ENCODE peak calls at places on chromosomes 3 and 15, in seven cellular contexts. I is HCT116; L is heart right ventricle; Q is ascending aorta; Z is neuronal stem cell; D is naive thymus-derived CD4-positive, alpha-beta T cell; B is heart left ventricle. Y is an unnamed sample. For H3K4me1 and H3K27me3, the result is how much of the 10 kb centered on the place peaks cover.

GRCh38 chr15:76196286-76196948 is 114.9 kb downstream of the ETFA start:
- DNase-seq in I (peak), Z (no peak), D (no peak), L (peak), B (peak), Q (no peak), Y (no peak)

GRCh38 chr3:4825572-4826236 is 153.5 kb upstream of the BHLHE40 start:
- DNase-seq in B (peak), I (no peak), Z (no peak), Q (no peak), D (no peak), L (peak), Y (no peak)

GRCh38 chr3:126476166-126476975 is 680 bp upstream of the ZXDC start:
- DNase-seq in I (peak), Q (peak), B (no peak), L (peak), Z (peak), D (no peak), Y (no peak)

GRCh38 chr3:65548848-65549625 is 489.7 kb downstream of the MAGI1 start:
- DNase-seq in B (peak), Q (peak), Z (peak), L (peak), I (no peak), D (no peak), Y (no peak)

GRCh38 chr15:96720656-96721055 is 390.2 kb downstream of the NR2F2 start:
- DNase-seq in Q (no peak), L (no peak), B (no peak), Z (no peak), D (no peak), I (no peak), Y (no peak)

GRCh38 chr3:53846134-53846850 is at the start of the genes CHDH and IL17RB:
- DNase-seq in I (peak), D (no peak), Q (peak), L (peak), Z (peak), B (peak), Y (no peak)

GRCh38 chr3:69830147-69830546 is 90.9 kb downstream of the MITF start:
- DNase-seq in Q (no peak), L (no peak), D (no peak), Z (no peak), I (no peak), B (no peak), Y (no peak)

GRCh38 chr3:187039100-187039722 is 100.1 kb downstream of the RPL39L start:
- DNase-seq in L (no peak), B (no peak), Q (no peak), D (peak), Z (no peak), I (no peak), Y (no peak)

GRCh38 chr3:126468028-126468891 is 7.4 kb downstream of the ZXDC start:
- DNase-seq in B (no peak), I (no peak), L (no peak), D (no peak), Q (no peak), Z (no peak), Y (no peak)

GRCh38 chr3:111547645-111548044 is 5.6 kb downstream of the CD96 start:
- DNase-seq in B (no peak), I (no peak), Z (no peak), Q (no peak), D (peak), L (no peak), Y (no peak)

GRCh38 chr15:65796610-65797012 is 4.5 kb upstream of the DENND4A start:
- DNase-seq in Z (no peak), B (no peak), Q (no peak), L (no peak), I (no peak), D (no peak), Y (no peak)

GRCh38 chr3:179347383-179348194 is at the start of gene MFN1:
- DNase-seq in Z (peak), D (peak), Q (peak), I (peak), B (peak), L (peak), Y (peak)

GRCh38 chr3:38541800-38542199 is 45.7 kb downstream of the EXOG start:
- DNase-seq in D (no peak), I (no peak), Z (no peak), B (peak), L (peak), Q (no peak), Y (no peak)

GRCh38 chr15:90227816-90228772 is 5.6 kb downstream of the CIB1 start:
- DNase-seq in Z (no peak), L (no peak), B (no peak), D (no peak), Q (no peak), I (no peak), Y (no peak)

GRCh38 chr15:98775498-98776230 is 127.3 kb downstream of the IGF1R start:
- DNase-seq in L (no peak), Z (no peak), D (no peak), I (no peak), Q (no peak), B (no peak), Y (no peak)

GRCh38 chr15:63553388-63553791 is 43.8 kb upstream of the FBXL22 start:
- DNase-seq in D (peak), Z (no peak), L (no peak), I (no peak), Q (no peak), B (no peak), Y (no peak)

GRCh38 chr15:68025860-68026424 is 28.2 kb upstream of the PIAS1 start:
- DNase-seq in Q (no peak), I (no peak), B (no peak), L (no peak), Z (no peak), D (no peak), Y (no peak)

GRCh38 chr3:171838218-171838720 is 4.9 kb upstream of the TMEM212 start:
- DNase-seq in Q (peak), Z (no peak), D (no peak), B (peak), I (no peak), L (peak), Y (no peak)

GRCh38 chr3:135034291-135034768 is 239.3 kb downstream of the EPHB1 start:
- DNase-seq in Q (peak), B (no peak), L (no peak), D (no peak), I (no peak), Z (no peak), Y (no peak)

GRCh38 chr3:46713898-46714552 is 3.6 kb downstream of the PRSS50 start:
- DNase-seq in D (no peak), Z (no peak), Q (peak), I (no peak), L (peak), B (no peak), Y (no peak)

GRCh38 chr3:173225351-173225750 is 84.3 kb upstream of the SPATA16 start:
- DNase-seq in L (no peak), D (no peak), I (no peak), Z (no peak), B (no peak), Q (no peak), Y (no peak)

GRCh38 chr15:43824302-43825246 is at the start of gene MFAP1:
- DNase-seq in I (peak), D (peak), L (peak), B (peak), Q (peak), Z (peak), Y (peak)
- H3K4me1 ChIP-seq in I (under half), D (under half), L (under half), B (half or more), Q (under half), Z (under half), Y (under half)

DNA sequence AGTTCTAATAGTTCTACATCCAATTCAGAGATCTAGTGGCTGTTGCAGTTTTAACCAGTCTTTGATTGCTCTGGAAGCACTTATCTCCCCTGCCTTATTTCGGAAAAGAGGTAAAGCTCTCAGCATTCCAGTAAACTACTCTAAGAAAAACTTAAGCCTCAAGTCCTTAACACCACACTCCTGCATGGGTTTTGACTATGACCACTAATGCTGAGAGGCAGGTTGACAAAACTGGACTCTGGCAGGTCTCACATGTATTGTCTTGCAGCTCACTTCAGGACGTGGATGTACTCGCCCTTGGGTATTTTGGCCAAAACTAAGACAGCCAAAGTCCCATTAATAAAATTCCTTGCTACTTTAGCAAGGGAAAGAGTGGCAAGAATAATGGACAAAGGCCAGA is 405.9 kb upstream of the GRM7 start:
- DNase-seq in Q (no peak), L (no peak), B (no peak), I (no peak), D (no peak), Z (no peak), Y (no peak)
- H3K27me3 ChIP-seq in Q (under half), L (under half), B (under half), I (under half), D (under half), Z (under half), Y (under half)

GRCh38 chr3:16174389-16174788 is at the start of gene GALNT15:
- DNase-seq in D (no peak), B (peak), L (peak), Z (no peak), Q (peak), I (no peak), Y (peak)
- H3K4me1 ChIP-seq in D (under half), B (under half), L (under half), Z (under half), Q (under half), I (under half), Y (under half)

GRCh38 chr3:193776626-193777025 is 183.6 kb downstream of the OPA1 start:
- DNase-seq in B (no peak), I (no peak), Z (no peak), L (no peak), D (no peak), Q (no peak), Y (no peak)

GRCh38 chr3:193774272-193774915 is 181.4 kb downstream of the OPA1 start:
- DNase-seq in I (no peak), L (no peak), B (no peak), Q (no peak), Z (no peak), D (no peak), Y (no peak)

GRCh38 chr3:193777524-193777923 is 184.5 kb downstream of the OPA1 start:
- DNase-seq in B (no peak), Q (no peak), I (no peak), Z (no peak), D (no peak), L (no peak), Y (no peak)

GRCh38 chr3:193774916-193775285 is 181.9 kb downstream of the OPA1 start:
- DNase-seq in Z (no peak), B (no peak), I (no peak), Q (no peak), L (no peak), D (no peak), Y (no peak)

GRCh38 chr3:193775421-193776077 is 182.5 kb downstream of the OPA1 start:
- DNase-seq in Q (no peak), D (no peak), L (no peak), B (no peak), Z (peak), I (no peak), Y (no peak)
- H3K27me3 ChIP-seq in Q (under half), D (under half), L (half or more), B (half or more), Z (under half), I (under half), Y (under half)

GRCh38 chr3:61466357-61466756 is 95.0 kb upstream of the PTPRG start:
- DNase-seq in Z (no peak), Q (no peak), B (peak), I (no peak), L (no peak), D (no peak), Y (no peak)
- H3K4me1 ChIP-seq in Z (under half), Q (under half), B (under half), I (under half), L (under half), D (under half), Y (under half)

GRCh38 chr3:71693641-71694040 is 31.6 kb downstream of the EIF4E3 start:
- DNase-seq in Q (no peak), B (no peak), L (no peak), Z (no peak), I (no peak), D (no peak), Y (no peak)
- H3K27me3 ChIP-seq in Q (under half), B (under half), L (under half), Z (under half), I (under half), D (under half), Y (under half)

Y was measured in thoracic aorta.